ENCODE peak calls at places on chromosomes 4 and X, in nine cellular contexts. V is testis, S is PC-3, R is upper lobe of left lung, U is IMR-90, M is choroid plexus epithelial cell, H is hepatocyte, I is neural crest cell, C is cardiac fibroblast. F is an unnamed sample.

GRCh38 chr4:137421796-137422195 is 110.5 kb downstream of the PCDH18 start:
- DNase-seq in C (no peak), R (no peak), M (peak), U (peak), I (no peak), S (no peak), V (no peak), H (no peak), F (no peak)

GRCh38 chrX:21747523-21747922 is 10.4 kb downstream of the SMPX start:
- DNase-seq in I (no peak), C (peak), M (no peak), V (no peak), U (no peak), S (no peak), R (no peak), H (no peak), F (no peak)

GRCh38 chr4:145285928-145286327 is 105.5 kb upstream of the OTUD4 start:
- DNase-seq in M (peak), I (no peak), C (peak), U (peak), R (no peak), V (no peak), S (peak), H (no peak), F (no peak)

GRCh38 chrX:96407043-96407442 is 277.6 kb upstream of the DIAPH2 start:
- DNase-seq in V (peak), U (peak), C (peak), M (peak), H (peak), I (no peak), R (no peak), S (peak), F (no peak)

GRCh38 chr4:93810340-93810992 is 18.1 kb upstream of the ATOH1 start:
- DNase-seq in C (no peak), R (no peak), V (peak), I (no peak), S (no peak), U (no peak), H (no peak), M (peak), F (no peak)

GRCh38 chr4:105399535-105400161 is 74.2 kb downstream of the PPA2 start:
- DNase-seq in S (peak), R (no peak), H (no peak), M (peak), U (peak), I (no peak), V (no peak), C (peak), F (no peak)

GRCh38 chr4:55887594-55887993 is 34.1 kb downstream of the EXOC1 start:
- DNase-seq in I (no peak), S (peak), M (no peak), R (no peak), C (peak), H (no peak), V (no peak), U (no peak), F (no peak)

GRCh38 chr4:6779667-6780565 is 2.6 kb upstream of the KIAA0232 start:
- DNase-seq in M (peak), C (peak), H (no peak), I (no peak), U (peak), R (no peak), V (peak), S (no peak), F (no peak)

GRCh38 chrX:12877386-12877785 is 10.5 kb downstream of the TLR7 start:
- DNase-seq in I (no peak), M (no peak), V (no peak), H (no peak), R (no peak), U (no peak), S (no peak), C (no peak), F (no peak)

GRCh38 chrX:43971966-43972961 is 926 bp downstream of the NDP start:
- DNase-seq in S (peak), V (no peak), M (peak), R (no peak), I (no peak), H (peak), U (peak), C (peak), F (no peak)

GRCh38 chr4:25437951-25438350 is 60.9 kb downstream of the ANAPC4 start:
- DNase-seq in V (no peak), C (no peak), I (no peak), R (no peak), H (no peak), U (no peak), M (no peak), S (no peak), F (peak)

GRCh38 chr4:168098257-168098717 is 6.0 kb downstream of the ANXA10 start:
- DNase-seq in C (peak), M (peak), U (peak), H (no peak), I (no peak), R (no peak), S (peak), V (no peak), F (no peak)

GRCh38 chrX:136259543-136259942 is 8.3 kb upstream of the MAP7D3 start:
- DNase-seq in U (peak), C (peak), I (no peak), S (no peak), V (peak), M (peak), R (no peak), H (no peak), F (no peak)

GRCh38 chr4:89123418-89123817 is 12.1 kb downstream of the TIGD2 start:
- DNase-seq in C (no peak), M (peak), H (peak), I (no peak), U (peak), V (no peak), R (no peak), S (peak), F (no peak)

GRCh38 chr4:179447308-179447707 is 2005.1 kb upstream of the AGA start:
- DNase-seq in V (no peak), U (peak), H (no peak), M (no peak), S (no peak), C (no peak), R (no peak), I (no peak), F (no peak)

GRCh38 chr4:131370846-131371245 is 1778.2 kb upstream of the PCDH10 start:
- DNase-seq in I (no peak), M (no peak), S (peak), V (no peak), H (peak), U (no peak), R (no peak), C (no peak), F (no peak)

GRCh38 chrX:66676413-66676812 is 37.5 kb upstream of the EDA2R start:
- DNase-seq in H (no peak), I (no peak), U (peak), S (no peak), V (no peak), M (peak), C (peak), R (no peak), F (no peak)

GRCh38 chrX:1592863-1593201 is 1.4 kb downstream of the AKAP17A start:
- DNase-seq in C (peak), S (no peak), H (peak), U (peak), I (no peak), V (no peak), M (no peak), R (no peak), F (peak)

GRCh38 chrX:1589356-1590130 is 1.9 kb upstream of the AKAP17A start:
- DNase-seq in S (no peak), C (no peak), R (no peak), V (no peak), I (no peak), M (no peak), U (no peak), H (no peak), F (no peak)

GRCh38 chrX:1591863-1592127 is 391 bp downstream of the AKAP17A start:
- DNase-seq in S (no peak), U (no peak), V (no peak), M (peak), R (no peak), I (no peak), C (no peak), H (no peak), F (no peak)

GRCh38 chrX:1592128-1592862 is 891 bp downstream of the AKAP17A start:
- DNase-seq in S (peak), U (peak), R (no peak), I (no peak), C (no peak), M (peak), H (peak), V (no peak), F (peak)

DNA sequence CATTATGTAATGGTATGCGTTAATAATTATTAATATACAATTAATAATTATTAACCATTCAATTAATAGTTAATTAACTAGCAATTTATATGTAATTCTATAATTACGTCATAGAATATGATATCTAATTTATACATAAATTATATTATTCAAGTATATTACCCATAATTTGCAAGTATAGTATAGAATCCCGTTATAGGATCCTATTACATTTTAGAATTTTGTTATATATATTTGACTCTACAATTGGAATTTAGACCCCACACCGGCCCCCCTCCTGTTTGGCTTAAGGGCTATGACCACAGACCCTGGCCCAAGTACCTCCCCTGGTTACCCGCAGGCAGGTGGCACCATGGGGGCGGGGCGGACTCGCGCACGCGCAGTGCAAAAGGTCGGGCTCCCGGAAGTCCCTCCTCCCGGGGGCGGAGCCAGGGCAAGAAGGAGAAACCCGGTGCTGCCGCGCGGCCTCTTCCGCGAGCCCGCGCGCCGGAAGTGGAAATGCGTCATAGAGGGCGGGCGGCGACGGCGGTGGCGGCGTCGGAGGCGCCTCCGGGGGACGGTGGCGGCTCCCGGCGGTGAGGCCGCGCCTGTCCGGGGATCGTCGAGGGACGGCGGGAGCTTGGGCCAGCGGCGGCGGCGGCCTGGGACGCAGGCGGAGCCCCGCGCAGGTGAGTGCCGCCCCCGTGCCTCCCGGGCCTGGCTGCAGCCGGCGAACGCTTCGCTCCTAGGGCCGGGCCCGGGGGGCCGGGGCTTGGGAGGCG is at the start of gene AKAP17A:
- DNase-seq in S (peak), R (peak), I (peak), C (peak), U (peak), H (peak), V (peak), M (peak), F (peak)
- TF ChIP-seq CTCF in S (no peak), R (no peak), I (peak), C (no peak), U (peak), H (no peak), V (no peak), M (no peak), F (no peak)

GRCh38 chr4:107153228-107153627 is 117.1 kb upstream of the DKK2 start:
- DNase-seq in C (peak), V (peak), H (peak), U (no peak), I (no peak), R (no peak), S (no peak), M (peak), F (no peak)
- TF ChIP-seq CTCF in C (peak), V (no peak), H (no peak), U (no peak), I (peak), R (no peak), S (peak), M (peak), F (peak)

GRCh38 chr4:38319456-38320348 is 344.3 kb upstream of the KLF3 start:
- DNase-seq in H (peak), C (peak), V (peak), M (peak), U (peak), S (peak), R (peak), I (peak), F (peak)

GRCh38 chr4:38322709-38323108 is 341.3 kb upstream of the KLF3 start:
- DNase-seq in C (peak), R (no peak), M (peak), U (peak), S (peak), H (no peak), V (no peak), I (no peak), F (no peak)

GRCh38 chr4:38318737-38319455 is 345.1 kb upstream of the KLF3 start:
- DNase-seq in H (peak), M (peak), S (peak), C (peak), V (peak), R (peak), U (peak), I (peak), F (peak)

GRCh38 chr4:38320349-38320707 is 343.7 kb upstream of the KLF3 start:
- DNase-seq in V (no peak), M (no peak), C (no peak), I (no peak), H (no peak), U (no peak), R (no peak), S (no peak), F (no peak)

DNA sequence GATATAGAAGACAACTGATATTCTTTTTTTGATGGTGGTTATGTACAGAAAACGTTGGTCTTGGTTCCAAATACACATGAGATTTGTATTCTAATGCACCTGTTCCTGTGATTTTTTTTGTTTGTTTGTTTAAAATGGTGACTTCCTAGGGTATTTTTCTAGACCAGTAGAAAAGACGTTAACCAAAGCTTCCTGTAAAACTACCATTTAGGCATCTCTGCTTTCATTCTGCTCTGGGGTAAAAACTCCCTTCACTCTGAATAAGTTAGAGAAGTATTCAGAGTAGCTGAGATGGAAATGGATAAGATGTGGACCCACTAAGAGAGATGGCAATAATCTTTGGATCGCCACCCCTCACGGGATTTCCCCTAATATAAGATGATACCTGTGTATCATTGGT is 343.2 kb upstream of the KLF3 start:
- DNase-seq in S (no peak), C (no peak), I (no peak), M (no peak), H (no peak), V (no peak), R (no peak), U (no peak), F (no peak)
- TF ChIP-seq CTCF in S (no peak), C (no peak), I (no peak), M (no peak), H (no peak), V (no peak), R (no peak), U (no peak), F (no peak)

GRCh38 chr4:169493164-169493524 is 119.2 kb downstream of the NEK1 start:
- DNase-seq in V (no peak), H (no peak), R (no peak), M (no peak), I (no peak), U (no peak), C (no peak), S (no peak), F (no peak)
- TF ChIP-seq CTCF in V (no peak), H (no peak), R (no peak), M (no peak), I (no peak), U (no peak), C (no peak), S (no peak), F (peak)

F was measured in osteocyte.